ENCODE peak calls at places on chromosomes 5 and 9, in four cellular contexts. B is GM23338, S is neural progenitor cell, Z is HCT116. N is an unnamed sample.
A peak's percentile ranks its signal among the peaks of the same experiment; 100 is the strongest.

GRCh38 chr9:4550777-4551476 is 60.7 kb downstream of the SLC1A1 start:
- DNase-seq in B (no peak), S (no peak), Z (no peak), N (peak; percentile 6)

GRCh38 chr9:131513177-131513576 is 10.5 kb downstream of the POMT1 start:
- DNase-seq in B (no peak), S (no peak), Z (no peak), N (no peak)

GRCh38 chr5:115575167-115576070 is 26.9 kb downstream of the TICAM2 start:
- DNase-seq in B (no peak), S (no peak), Z (no peak), N (no peak)

GRCh38 chr5:143506881-143507552 is 103.5 kb upstream of the NR3C1 start:
- DNase-seq in B (no peak), S (no peak), Z (no peak), N (peak; percentile 79)

GRCh38 chr5:31449175-31449574 is 82.7 kb downstream of the DROSHA start:
- DNase-seq in B (no peak), S (no peak), Z (no peak), N (no peak)

GRCh38 chr9:29211003-29211584 is 1637.8 kb upstream of the C9orf72 start:
- DNase-seq in B (no peak), S (no peak), Z (no peak), N (no peak)

GRCh38 chr5:151651997-151652645 is 34.6 kb downstream of the SPARC start:
- DNase-seq in B (peak; percentile 93), S (peak; percentile 92), Z (peak; percentile 64), N (peak; percentile 91)

GRCh38 chr9:71364196-71364955 is 243.0 kb upstream of the TRPM3 start:
- DNase-seq in B (no peak), S (no peak), Z (no peak), N (no peak)

GRCh38 chr5:65816729-65817128 is 94.7 kb downstream of the NLN start:
- DNase-seq in B (no peak), S (no peak), Z (no peak), N (no peak)

DNA sequence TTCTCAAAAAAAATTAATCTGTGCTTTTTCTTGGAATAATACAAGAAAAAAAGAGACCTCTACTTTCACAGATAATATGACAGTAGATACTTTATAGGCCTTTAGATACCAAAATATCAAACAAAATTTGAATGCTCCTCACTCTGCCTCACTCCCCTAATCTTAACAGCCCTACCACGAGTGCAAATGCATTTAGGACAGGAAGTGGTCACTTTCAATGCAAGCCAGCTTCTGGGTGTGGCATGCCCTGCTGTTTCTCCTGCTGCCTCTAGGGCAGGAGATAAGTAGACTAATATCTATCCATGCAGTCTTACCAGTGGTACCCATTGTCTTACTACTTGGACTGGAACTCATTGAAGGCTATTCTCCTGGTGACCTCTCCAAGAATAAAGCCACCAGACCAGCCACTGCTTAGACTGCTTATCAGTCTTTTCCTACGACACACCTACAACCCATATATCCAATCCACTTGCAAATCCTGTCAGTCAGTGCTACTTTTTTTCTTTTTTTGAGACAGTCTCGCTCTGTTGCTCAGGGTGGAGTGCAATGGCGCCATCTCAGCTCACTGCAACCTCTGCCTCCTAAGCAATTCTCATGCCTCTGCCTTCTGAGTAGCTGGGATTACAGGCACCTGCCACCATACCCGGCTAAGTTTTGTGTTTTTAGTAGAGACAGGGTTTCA is 23.0 kb downstream of the FRRS1L start:
- DNase-seq in B (peak; percentile 53), S (peak; percentile 18), Z (peak; percentile 60), N (no peak)
- TF ChIP-seq EZH2phosphoT487 in B (no peak), S (no peak), Z (no peak), N (no peak)

GRCh38 chr5:60026174-60026573 is 132.6 kb upstream of the PDE4D start:
- DNase-seq in B (no peak), S (no peak), Z (no peak), N (no peak)
- TF ChIP-seq EZH2phosphoT487 in B (no peak), S (no peak), Z (no peak), N (no peak)

GRCh38 chr9:79660615-79661014 is 88.8 kb downstream of the TLE4 start:
- DNase-seq in B (peak; percentile 17), S (peak; percentile 78), Z (no peak), N (no peak)
- TF ChIP-seq EZH2phosphoT487 in B (no peak), S (no peak), Z (no peak), N (no peak)

GRCh38 chr9:69809304-69809863 is 11.2 kb upstream of the CFAP95 start:
- DNase-seq in B (peak; percentile 83), S (peak; percentile 39), Z (peak; percentile 7), N (no peak)
- TF ChIP-seq EZH2phosphoT487 in B (no peak), S (no peak), Z (no peak), N (no peak)